ENCODE peak calls at places on chromosomes 4 and X, in eight cellular contexts. D is A549; L is activated T-helper 1 cell treated with anti-CD3 and anti-CD28 coated beads, Interleukin-12 subunit alpha, Interleukin-12 subunit beta, Interleukin-2, Interleukin-4 antibody, amounts not matched to agents 30 ng/mL and 10 ng/mL and 1 ng/mL, durations not matched to agents 14 hours and 24 hours and 36 hours; K is stimulated activated CD4-positive, alpha-beta T cell treated with anti-CD3 and anti-CD28 coated beads, Interleukin-1b, Interleukin-23, amount 100 ng/mL, for 4 hours; Y is WTC11; X is CD8-positive, alpha-beta memory T cell; G is T-helper 2 cell; V is kidney tubule cell. H is an unnamed sample.
A peak's percentile ranks its signal among the peaks of the same experiment; 100 is the strongest.

GRCh38 chr4:6271701-6272465 is 2.2 kb downstream of the WFS1 start:
- DNase-seq in G (no peak), L (no peak), V (peak; percentile 48), Y (no peak), X (no peak), D (no peak), K (no peak), H (no peak)

GRCh38 chrX:53486285-53486684 is 52.1 kb upstream of the HSD17B10 start:
- DNase-seq in K (no peak), Y (no peak), X (no peak), L (no peak), V (no peak), G (no peak), D (no peak), H (no peak)

GRCh38 chr4:38935391-38936073 is 67.9 kb downstream of the FAM114A1 start:
- DNase-seq in Y (no peak), K (no peak), G (no peak), L (no peak), X (no peak), D (no peak), V (no peak), H (no peak)

GRCh38 chrX:30654989-30655607 is 1.9 kb downstream of the GK start:
- DNase-seq in G (no peak), X (no peak), D (no peak), L (no peak), K (no peak), Y (no peak), V (no peak), H (no peak)

GRCh38 chr4:123701046-123701445 is 304.5 kb downstream of the SPRY1 start:
- DNase-seq in X (no peak), K (no peak), L (no peak), D (no peak), G (no peak), V (no peak), Y (no peak), H (no peak)

GRCh38 chr4:7192252-7193039 is at the start of gene SORCS2:
- DNase-seq in Y (peak; percentile 72), L (peak; percentile 28), G (no peak), K (no peak), D (peak; percentile 46), X (peak; percentile 16), V (peak; percentile 68), H (peak; percentile 79)

GRCh38 chr4:152531479-152531878 is 4.4 kb downstream of the FBXW7 start:
- DNase-seq in K (no peak), L (no peak), V (no peak), Y (no peak), G (no peak), D (no peak), X (no peak), H (no peak)

GRCh38 chr4:184544711-184545409 is 70.5 kb upstream of the IRF2 start:
- DNase-seq in G (no peak), Y (no peak), X (no peak), V (no peak), L (no peak), K (no peak), D (peak; percentile 11), H (no peak)

GRCh38 chr4:71941001-71941400 is 90.8 kb upstream of the NPFFR2 start:
- DNase-seq in X (no peak), Y (peak; percentile 22), G (no peak), V (peak; percentile 31), L (no peak), K (no peak), D (peak; percentile 33), H (no peak)

GRCh38 chr4:2817701-2818350 is 24.9 kb downstream of the SH3BP2 start:
- DNase-seq in X (peak; percentile 18), G (no peak), V (peak; percentile 44), K (no peak), L (no peak), D (no peak), Y (peak; percentile 65), H (peak; percentile 59)

GRCh38 chr4:24352112-24352511 is 232.2 kb downstream of the DHX15 start:
- DNase-seq in X (no peak), L (no peak), K (no peak), G (no peak), Y (no peak), V (no peak), D (no peak), H (no peak)

GRCh38 chr4:8603931-8604330 is 11.4 kb downstream of the CPZ start:
- DNase-seq in X (no peak), V (no peak), L (no peak), Y (no peak), D (no peak), K (no peak), G (no peak), H (no peak)

GRCh38 chr4:143085224-143085623 is 99.5 kb upstream of the USP38 start:
- DNase-seq in Y (no peak), G (no peak), L (no peak), V (peak; percentile 31), D (peak; percentile 2), K (no peak), X (no peak), H (no peak)

GRCh38 chr4:138242076-138242829 is at the start of gene SLC7A11:
- DNase-seq in V (peak; percentile 99), K (peak; percentile 2), L (peak; percentile 70), D (peak; percentile 97), X (no peak), Y (peak; percentile 66), G (peak; percentile 7), H (peak; percentile 76)

GRCh38 chr4:183444953-183445543 is 612 bp downstream of the CDKN2AIP start:
- DNase-seq in L (no peak), K (no peak), V (peak; percentile 36), G (no peak), Y (peak; percentile 55), D (no peak), X (no peak), H (peak; percentile 50)

GRCh38 chr4:66404149-66404548 is 733.9 kb upstream of the EPHA5 start:
- DNase-seq in Y (no peak), G (no peak), V (no peak), D (no peak), L (no peak), X (no peak), K (no peak), H (no peak)

GRCh38 chr4:182880387-182881356 is 36.5 kb downstream of the DCTD start:
- DNase-seq in G (no peak), X (no peak), D (no peak), L (no peak), V (no peak), K (no peak), Y (no peak), H (peak; percentile 19)

GRCh38 chr4:114082348-114082747 is 102.9 kb upstream of the ARSJ start:
- DNase-seq in D (no peak), Y (no peak), X (no peak), G (no peak), K (no peak), V (no peak), L (no peak), H (peak; percentile 17)

GRCh38 chr4:42302348-42302747 is 94.9 kb upstream of the SHISA3 start:
- DNase-seq in X (no peak), D (peak; percentile 21), Y (peak; percentile 71), L (no peak), G (no peak), V (peak; percentile 47), K (no peak), H (no peak)

GRCh38 chr4:125187221-125187620 is 127.5 kb upstream of the FAT4 start:
- DNase-seq in K (no peak), Y (no peak), V (peak; percentile 13), D (peak; percentile 1), X (no peak), L (no peak), G (no peak), H (peak; percentile 56)

GRCh38 chr4:73133784-73134183 is 64.3 kb upstream of the COX18 start:
- DNase-seq in D (no peak), V (no peak), G (no peak), K (no peak), L (no peak), X (no peak), Y (no peak), H (no peak)

GRCh38 chr4:77358315-77358928 is 201.4 kb downstream of the CCNG2 start:
- DNase-seq in V (peak; percentile 50), D (peak; percentile 8), X (no peak), L (no peak), G (no peak), K (no peak), Y (peak; percentile 13), H (peak; percentile 78)

GRCh38 chr4:8649631-8650261 is 57.2 kb downstream of the CPZ start:
- DNase-seq in X (no peak), Y (no peak), G (no peak), D (no peak), K (no peak), V (no peak), L (no peak), H (no peak)

GRCh38 chr4:137644201-137644600 is 111.9 kb upstream of the PCDH18 start:
- DNase-seq in X (no peak), D (no peak), L (no peak), V (peak; percentile 19), K (no peak), Y (no peak), G (no peak), H (peak; percentile 53)

GRCh38 chrX:100895365-100896075 is 21.4 kb upstream of the NOX1 start:
- DNase-seq in D (peak; percentile 56), G (no peak), L (no peak), X (no peak), Y (peak; percentile 35), V (peak; percentile 49), K (peak; percentile 1), H (peak; percentile 13)

GRCh38 chr4:95465010-95465409 is 83.8 kb downstream of the UNC5C start:
- DNase-seq in X (no peak), D (peak; percentile 34), L (no peak), G (no peak), V (peak; percentile 3), K (no peak), Y (no peak), H (no peak)

GRCh38 chrX:84156831-84157230 is 31.2 kb downstream of the RPS6KA6 start:
- DNase-seq in L (no peak), Y (no peak), G (no peak), D (no peak), X (no peak), V (no peak), K (no peak), H (no peak)

GRCh38 chr4:138537739-138538138 is 295.6 kb upstream of the SLC7A11 start:
- DNase-seq in K (no peak), V (no peak), D (no peak), L (no peak), X (no peak), G (no peak), Y (no peak), H (no peak)

GRCh38 chrX:66030505-66031317 is 9.2 kb downstream of the VSIG4 start:
- DNase-seq in X (no peak), K (peak; percentile 11), G (no peak), V (peak; percentile 34), L (no peak), Y (peak; percentile 19), D (peak; percentile 21), H (peak; percentile 13)

GRCh38 chr4:98341309-98341708 is 80.1 kb downstream of the RAP1GDS1 start:
- DNase-seq in K (no peak), V (peak; percentile 72), G (no peak), D (no peak), L (no peak), X (no peak), Y (no peak), H (peak; percentile 5)

GRCh38 chr4:109043286-109043685 is 259.2 kb downstream of the COL25A1 start:
- DNase-seq in G (no peak), V (no peak), K (no peak), L (no peak), Y (no peak), X (no peak), D (no peak), H (no peak)

GRCh38 chrX:21735753-21736127 is 22.2 kb downstream of the SMPX start:
- DNase-seq in L (no peak), K (no peak), X (no peak), Y (no peak), G (no peak), V (no peak), D (no peak), H (no peak)

GRCh38 chrX:115318139-115318538 is 28.6 kb downstream of the LUZP4 start:
- DNase-seq in Y (peak; percentile 10), X (no peak), L (no peak), K (no peak), D (no peak), V (no peak), G (no peak), H (no peak)

GRCh38 chrX:108297290-108297689 is 140.9 kb downstream of the COL4A6 start:
- DNase-seq in X (no peak), G (no peak), K (no peak), L (no peak), Y (no peak), V (no peak), D (no peak), H (no peak)

H was measured in AG08395.